ENCODE peak calls at places on chromosome 17, in four cellular contexts. One of them, this sample, is unnamed.

GRCh38 chr17:36066365-36066945 is 2.4 kb downstream of the CCL18 start:
- DNase-seq in K562: no peak
- DNase-seq in GM12878: no peak
- DNase-seq in HepG2: no peak
- DNase-seq in this sample: no peak

GRCh38 chr17:44587339-44587738 is 30.1 kb downstream of the FZD2 start:
- DNase-seq in K562: peak
- DNase-seq in GM12878: no peak
- DNase-seq in HepG2: peak
- DNase-seq in this sample: no peak

GRCh38 chr17:82848022-82848592 is 8.3 kb upstream of the ZNF750 start:
- DNase-seq in K562: no peak
- DNase-seq in GM12878: no peak
- DNase-seq in HepG2: peak
- DNase-seq in this sample: no peak

GRCh38 chr17:35709874-35710273 is 21.6 kb upstream of the RASL10B start:
- DNase-seq in K562: no peak
- DNase-seq in GM12878: no peak
- DNase-seq in HepG2: no peak
- DNase-seq in this sample: no peak

GRCh38 chr17:44905006-44906000 is 6.1 kb upstream of the EFTUD2 start:
- DNase-seq in K562: no peak
- DNase-seq in GM12878: no peak
- DNase-seq in HepG2: no peak
- DNase-seq in this sample: no peak

GRCh38 chr17:35729405-35729833 is 2.0 kb upstream of the RASL10B start:
- DNase-seq in K562: no peak
- DNase-seq in GM12878: no peak
- DNase-seq in HepG2: no peak
- DNase-seq in this sample: no peak

GRCh38 chr17:55237268-55237667 is 27.5 kb upstream of the HLF start:
- DNase-seq in K562: no peak
- DNase-seq in GM12878: no peak
- DNase-seq in HepG2: no peak
- DNase-seq in this sample: no peak

GRCh38 chr17:55660171-55660886 is 62.3 kb downstream of the TMEM100 start:
- DNase-seq in K562: no peak
- DNase-seq in GM12878: no peak
- DNase-seq in HepG2: peak
- DNase-seq in this sample: no peak

GRCh38 chr17:8742828-8743227 is 1.8 kb downstream of the CCDC42 start:
- DNase-seq in K562: no peak
- DNase-seq in GM12878: no peak
- DNase-seq in HepG2: no peak
- DNase-seq in this sample: no peak

GRCh38 chr17:60141111-60142018 is 8.4 kb upstream of the CA4 start:
- DNase-seq in K562: no peak
- DNase-seq in GM12878: no peak
- DNase-seq in HepG2: no peak
- DNase-seq in this sample: no peak

GRCh38 chr17:74513987-74514631 is 17.2 kb downstream of the CD300LB start:
- DNase-seq in K562: peak
- DNase-seq in GM12878: peak
- DNase-seq in HepG2: peak
- DNase-seq in this sample: no peak

GRCh38 chr17:28760561-28760960 is 16.8 kb downstream of the TRAF4 start:
- DNase-seq in K562: no peak
- DNase-seq in GM12878: no peak
- DNase-seq in HepG2: no peak
- DNase-seq in this sample: no peak

GRCh38 chr17:45906927-45907622 is 12.7 kb downstream of the MAPT start:
- DNase-seq in K562: no peak
- DNase-seq in GM12878: no peak
- DNase-seq in HepG2: no peak
- DNase-seq in this sample: no peak

GRCh38 chr17:4234406-4234805 is 29.4 kb downstream of the ANKFY1 start:
- DNase-seq in K562: no peak
- DNase-seq in GM12878: no peak
- DNase-seq in HepG2: no peak
- DNase-seq in this sample: no peak

GRCh38 chr17:75344664-75345063 is 55.4 kb upstream of the SLC25A19 start:
- DNase-seq in K562: peak
- DNase-seq in GM12878: no peak
- DNase-seq in HepG2: no peak
- DNase-seq in this sample: peak

GRCh38 chr17:74325743-74326379 is at the start of gene KIF19:
- DNase-seq in K562: peak
- DNase-seq in GM12878: no peak
- DNase-seq in HepG2: no peak
- DNase-seq in this sample: peak

GRCh38 chr17:66240630-66241029 is 11.4 kb upstream of the APOH start:
- DNase-seq in K562: no peak
- DNase-seq in GM12878: no peak
- DNase-seq in HepG2: no peak
- DNase-seq in this sample: no peak

GRCh38 chr17:71327376-71328059 is 793.3 kb upstream of the SOX9 start:
- DNase-seq in K562: no peak
- DNase-seq in GM12878: no peak
- DNase-seq in HepG2: no peak
- DNase-seq in this sample: no peak

GRCh38 chr17:73533127-73533526 is 111.1 kb downstream of the SDK2 start:
- DNase-seq in K562: no peak
- DNase-seq in GM12878: no peak
- DNase-seq in HepG2: no peak
- DNase-seq in this sample: no peak

GRCh38 chr17:71422968-71423367 is 697.9 kb upstream of the SOX9 start:
- DNase-seq in K562: no peak
- DNase-seq in GM12878: no peak
- DNase-seq in HepG2: no peak
- DNase-seq in this sample: no peak

GRCh38 chr17:4920351-4921048 is 11.6 kb upstream of the GP1BA start:
- DNase-seq in K562: no peak
- DNase-seq in GM12878: no peak
- DNase-seq in HepG2: peak
- DNase-seq in this sample: no peak

GRCh38 chr17:75571197-75571884 is 16.3 kb upstream of the MYO15B start:
- DNase-seq in K562: peak
- DNase-seq in GM12878: peak
- DNase-seq in HepG2: no peak
- DNase-seq in this sample: no peak

GRCh38 chr17:36118477-36119353 is 15.1 kb downstream of the CCL4 start:
- DNase-seq in K562: no peak
- DNase-seq in GM12878: no peak
- DNase-seq in HepG2: no peak
- DNase-seq in this sample: no peak

GRCh38 chr17:57481901-57482300 is 225.6 kb downstream of the MSI2 start:
- DNase-seq in K562: peak
- DNase-seq in GM12878: no peak
- DNase-seq in HepG2: no peak
- DNase-seq in this sample: no peak

GRCh38 chr17:27808629-27809028 is 8.3 kb upstream of the NOS2 start:
- DNase-seq in K562: no peak
- DNase-seq in GM12878: peak
- DNase-seq in HepG2: no peak
- DNase-seq in this sample: no peak

GRCh38 chr17:7987112-7987893 is 15.1 kb upstream of the GUCY2D start:
- DNase-seq in K562: no peak
- DNase-seq in GM12878: no peak
- DNase-seq in HepG2: no peak
- DNase-seq in this sample: no peak

GRCh38 chr17:13727441-13728171 is 125.9 kb upstream of the HS3ST3A1 start:
- DNase-seq in K562: no peak
- DNase-seq in GM12878: no peak
- DNase-seq in HepG2: no peak
- DNase-seq in this sample: no peak

GRCh38 chr17:4908301-4908700 is 5.4 kb upstream of the CHRNE start:
- DNase-seq in K562: no peak
- DNase-seq in GM12878: no peak
- DNase-seq in HepG2: peak
- DNase-seq in this sample: peak

GRCh38 chr17:42780816-42781638 is 617 bp downstream of the WNK4 start:
- DNase-seq in K562: peak
- DNase-seq in GM12878: no peak
- DNase-seq in HepG2: no peak
- DNase-seq in this sample: no peak

GRCh38 chr17:77328823-77329740 is 188.3 kb downstream of the SEC14L1 start:
- DNase-seq in K562: no peak
- DNase-seq in GM12878: no peak
- DNase-seq in HepG2: no peak
- DNase-seq in this sample: peak

GRCh38 chr17:47789611-47790520 is 31.7 kb downstream of the OSBPL7 start:
- DNase-seq in K562: peak
- DNase-seq in GM12878: no peak
- DNase-seq in HepG2: no peak
- DNase-seq in this sample: peak

GRCh38 chr17:53934931-53935330 is 112.2 kb downstream of the KIF2B start:
- DNase-seq in K562: no peak
- DNase-seq in GM12878: no peak
- DNase-seq in HepG2: no peak
- DNase-seq in this sample: no peak

GRCh38 chr17:4986951-4987766 is at the start of gene CAMTA2:
- DNase-seq in K562: peak
- DNase-seq in GM12878: no peak
- DNase-seq in HepG2: peak
- DNase-seq in this sample: peak

GRCh38 chr17:51852603-51853002 is 305.9 kb downstream of the CA10 start:
- DNase-seq in K562: no peak
- DNase-seq in GM12878: no peak
- DNase-seq in HepG2: no peak
- DNase-seq in this sample: no peak

GRCh38 chr17:40065041-40065770 is 2.4 kb downstream of the THRA start:
- DNase-seq in K562: no peak
- DNase-seq in GM12878: no peak
- DNase-seq in HepG2: no peak
- DNase-seq in this sample: no peak

GRCh38 chr17:40063034-40063765 is 435 bp downstream of the THRA start:
- DNase-seq in K562: peak
- DNase-seq in GM12878: no peak
- DNase-seq in HepG2: peak
- DNase-seq in this sample: peak

GRCh38 chr17:72517413-72518237 is 396.8 kb downstream of the SOX9 start:
- DNase-seq in K562: no peak
- DNase-seq in GM12878: no peak
- DNase-seq in HepG2: no peak
- DNase-seq in this sample: no peak

GRCh38 chr17:32757963-32758362 is 119.0 kb downstream of the MYO1D start:
- DNase-seq in K562: no peak
- DNase-seq in GM12878: no peak
- DNase-seq in HepG2: no peak
- DNase-seq in this sample: no peak

GRCh38 chr17:20114466-20114865 is 105.3 kb downstream of the SPECC1 start:
- DNase-seq in K562: no peak
- DNase-seq in GM12878: no peak
- DNase-seq in HepG2: no peak
- DNase-seq in this sample: no peak
- TF ChIP-seq ETV6 in K562: no peak
- TF ChIP-seq ETV6 in GM12878: no peak
- TF ChIP-seq ETV6 in HepG2: no peak
- TF ChIP-seq ETV6 in this sample: no peak

GRCh38 chr17:81719410-81720266 is 7.6 kb downstream of the SLC25A10 start:
- DNase-seq in K562: no peak
- DNase-seq in GM12878: no peak
- DNase-seq in HepG2: no peak
- DNase-seq in this sample: no peak
- TF ChIP-seq NR2C2 in K562: no peak
- TF ChIP-seq NR2C2 in GM12878: no peak
- TF ChIP-seq NR2C2 in HepG2: no peak
- TF ChIP-seq NR2C2 in this sample: no peak

DNA sequence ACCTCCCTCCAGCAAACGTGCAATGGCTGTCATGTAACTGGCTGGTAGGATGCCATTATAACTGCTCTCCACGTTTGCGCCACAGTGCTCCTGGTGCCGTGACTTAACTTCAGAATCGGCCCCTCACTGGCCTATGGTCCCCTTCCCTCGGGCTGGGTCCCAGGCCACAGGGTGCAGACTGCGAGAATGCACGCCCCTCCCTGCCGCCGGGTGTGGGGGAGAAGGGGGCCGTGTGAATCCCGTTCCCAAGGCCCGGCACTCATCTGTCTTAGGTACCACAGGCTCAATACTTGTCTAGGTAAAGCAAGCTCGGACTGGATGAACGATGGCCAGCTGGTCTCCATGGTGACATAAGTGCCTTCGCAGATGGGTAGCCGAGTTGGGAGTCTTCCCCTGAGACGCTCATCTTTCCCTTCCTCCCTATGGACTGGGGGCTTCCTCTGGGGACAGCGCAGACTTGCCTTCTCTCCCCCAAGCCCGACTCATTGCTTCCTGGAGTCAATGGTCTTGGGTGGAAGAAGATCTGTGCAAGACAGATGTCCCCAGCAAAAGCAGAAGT is 37.8 kb downstream of the TIMM22 start:
- DNase-seq in K562: no peak
- DNase-seq in GM12878: no peak
- DNase-seq in HepG2: no peak
- DNase-seq in this sample: no peak
- TF ChIP-seq ETV6 in K562: no peak
- TF ChIP-seq ETV6 in GM12878: no peak
- TF ChIP-seq ETV6 in HepG2: no peak
- TF ChIP-seq ETV6 in this sample: no peak

GRCh38 chr17:38733315-38734234 is 3.4 kb downstream of the CISD3 start:
- DNase-seq in K562: peak
- DNase-seq in GM12878: no peak
- DNase-seq in HepG2: peak
- DNase-seq in this sample: no peak
- TF ChIP-seq NR2C2 in K562: no peak
- TF ChIP-seq NR2C2 in GM12878: no peak
- TF ChIP-seq NR2C2 in HepG2: no peak
- TF ChIP-seq NR2C2 in this sample: no peak

GRCh38 chr17:34001246-34001645 is 253.8 kb upstream of the CCL2 start:
- DNase-seq in K562: no peak
- DNase-seq in GM12878: no peak
- DNase-seq in HepG2: no peak
- DNase-seq in this sample: no peak
- TF ChIP-seq ETV6 in K562: no peak
- TF ChIP-seq ETV6 in GM12878: no peak
- TF ChIP-seq ETV6 in HepG2: no peak
- TF ChIP-seq ETV6 in this sample: no peak

DNA sequence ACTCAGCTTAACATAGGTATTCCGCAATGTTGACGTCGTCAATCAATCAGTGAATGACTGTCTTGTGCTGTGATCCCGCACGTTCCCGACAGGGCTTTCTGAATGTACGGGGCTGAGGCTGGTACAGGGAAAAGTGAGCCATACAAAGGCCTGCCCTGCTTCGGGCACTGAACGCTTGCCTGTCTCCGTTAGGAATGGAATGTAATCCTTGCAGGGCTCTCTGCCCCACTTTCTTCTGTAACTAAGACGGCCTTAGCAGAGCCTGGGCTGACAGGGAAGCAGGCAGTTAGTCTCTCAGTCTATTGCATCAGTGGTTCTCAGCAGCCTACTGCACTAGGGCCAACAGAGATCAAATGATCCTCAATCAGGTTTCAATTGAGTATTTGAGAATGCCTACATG is 16.2 kb upstream of the MYH3 start:
- DNase-seq in K562: no peak
- DNase-seq in GM12878: no peak
- DNase-seq in HepG2: no peak
- DNase-seq in this sample: no peak
- TF ChIP-seq NR2C2 in K562: no peak
- TF ChIP-seq NR2C2 in GM12878: no peak
- TF ChIP-seq NR2C2 in HepG2: no peak
- TF ChIP-seq NR2C2 in this sample: no peak

GRCh38 chr17:50146230-50146926 is 4.1 kb downstream of the PPP1R9B start:
- DNase-seq in K562: no peak
- DNase-seq in GM12878: no peak
- DNase-seq in HepG2: no peak
- DNase-seq in this sample: no peak
- TF ChIP-seq ETV6 in K562: no peak
- TF ChIP-seq ETV6 in GM12878: no peak
- TF ChIP-seq ETV6 in HepG2: no peak
- TF ChIP-seq ETV6 in this sample: no peak

This sample was measured in WTC11.